ENCODE peak calls at places on chromosomes 3 and 15, in ten cellular contexts. W is ELR; K is activated CD4-positive, alpha-beta T cell treated with anti-CD3 and anti-CD28 coated beads, Interleukin-2, amount 50 U/mL, for 24 hours; R is kidney glomerular epithelial cell; F is activated T-cell treated with anti-CD3 and anti-CD28 coated beads for 1 hour; N is T-helper 1 cell; U is NCI-H460; I is AG20443; O is stimulated activated CD8-positive, alpha-beta memory T cell treated with anti-CD3 and anti-CD28 coated beads, Interleukin-4, amount 100 ng/mL, for 48 hours; A is HFFc6. D is an unnamed sample.

GRCh38 chr3:184466413-184466960 is 86.6 kb downstream of the CHRD start:
- DNase-seq in F (no peak), N (no peak), W (no peak), O (no peak), A (no peak), U (no peak), R (no peak), K (no peak), I (peak), D (peak)

GRCh38 chr3:184345678-184346144 is 8.3 kb downstream of the FAM131A start:
- DNase-seq in K (no peak), F (no peak), R (peak), U (peak), A (peak), W (peak), N (no peak), I (peak), O (no peak), D (peak)

GRCh38 chr15:27412413-27412812 is 441.4 kb downstream of the GABRG3 start:
- DNase-seq in N (no peak), W (no peak), R (no peak), F (no peak), A (no peak), K (no peak), I (no peak), O (no peak), U (peak), D (no peak)

GRCh38 chr3:122358633-122359032 is 24.4 kb downstream of the MIX23 start:
- DNase-seq in K (no peak), W (no peak), N (peak), F (no peak), A (no peak), R (no peak), U (no peak), I (no peak), O (no peak), D (no peak)

GRCh38 chr3:126438186-126438585 is 37.5 kb downstream of the ZXDC start:
- DNase-seq in W (no peak), K (no peak), N (no peak), U (no peak), F (no peak), R (no peak), O (no peak), A (no peak), I (no peak), D (no peak)

GRCh38 chr3:141074529-141074928 is 23.4 kb downstream of the SPSB4 start:
- DNase-seq in K (no peak), A (no peak), N (no peak), O (no peak), I (no peak), U (no peak), F (no peak), W (no peak), R (no peak), D (peak)

GRCh38 chr3:196287066-196287404 is 491 bp downstream of the PCYT1A start:
- DNase-seq in F (no peak), U (no peak), I (peak), R (no peak), K (no peak), W (peak), A (peak), O (peak), N (no peak), D (peak)

GRCh38 chr3:190010486-190010885 is 110.2 kb downstream of the P3H2 start:
- DNase-seq in K (no peak), F (no peak), A (no peak), W (no peak), O (no peak), I (no peak), N (no peak), U (no peak), R (no peak), D (no peak)

GRCh38 chr3:177676148-177676547 is 478.9 kb upstream of the TBL1XR1 start:
- DNase-seq in U (no peak), N (no peak), K (no peak), O (no peak), W (no peak), A (no peak), I (no peak), F (no peak), R (no peak), D (peak)

GRCh38 chr15:67943961-67944674 is 104.3 kb upstream of the RNU6-1 start:
- DNase-seq in K (no peak), R (no peak), F (no peak), O (no peak), A (no peak), I (no peak), U (no peak), N (no peak), W (no peak), D (peak)